ENCODE peak calls at places on chromosomes 12 and 14, in ten cellular contexts. P is activated CD4-positive, alpha-beta T cell treated with anti-CD3 and anti-CD28 coated beads for 36 hours; H is activated naive CD8-positive, alpha-beta T cell treated with anti-CD3 and anti-CD28 coated beads, Interleukin-2, amount 50 U/mL, for 24 hours; I is HFF-Myc; F is stimulated activated CD4-positive, alpha-beta T cell treated with anti-CD3 and anti-CD28 coated beads, Interleukin-15, amount 100 ng/mL, for 24 hours; O is OCI-LY7; V is stimulated activated CD8-positive, alpha-beta memory T cell treated with anti-CD3 and anti-CD28 coated beads, Interleukin-15, amount 100 ng/mL, for 4 hours; L is stomach; X is Panc1; C is A549. S is an unnamed sample.
A peak's percentile ranks its signal among the peaks of the same experiment; 100 is the strongest.

GRCh38 chr12:47950856-47951468 is 12.4 kb upstream of the TMEM106C start:
- DNase-seq in P (no peak), H (no peak), I (no peak), F (no peak), O (no peak), V (no peak), L (no peak), X (no peak), C (no peak), S (no peak)

GRCh38 chr12:6046511-6047180 is 77.8 kb downstream of the VWF start:
- DNase-seq in P (no peak), H (no peak), I (no peak), F (no peak), O (no peak), V (no peak), L (no peak), X (no peak), C (no peak), S (no peak)

GRCh38 chr14:70645892-70646291 is 4.2 kb downstream of the TTC9 start:
- DNase-seq in P (no peak), H (no peak), I (no peak), F (no peak), O (no peak), V (no peak), L (no peak), X (no peak), C (no peak), S (no peak)

GRCh38 chr12:89525002-89525823 is 617 bp upstream of the GALNT4 start:
- DNase-seq in P (peak; percentile 72), H (peak; percentile 60), I (no peak), F (peak; percentile 68), O (peak; percentile 71), V (peak; percentile 13), L (peak; percentile 52), X (no peak), C (peak; percentile 27), S (no peak)

GRCh38 chr14:88551094-88551870 is 3.5 kb downstream of the PTPN21 start:
- DNase-seq in P (peak; percentile 71), H (peak; percentile 72), I (peak; percentile 65), F (peak; percentile 75), O (no peak), V (no peak), L (peak; percentile 85), X (no peak), C (peak; percentile 91), S (peak; percentile 70)

GRCh38 chr12:109760930-109761630 is 47.5 kb downstream of the FAM222A start:
- DNase-seq in P (no peak), H (no peak), I (no peak), F (no peak), O (no peak), V (no peak), L (peak; percentile 24), X (no peak), C (no peak), S (no peak)

GRCh38 chr14:32537166-32537565 is 208.1 kb downstream of the AKAP6 start:
- DNase-seq in P (no peak), H (no peak), I (no peak), F (no peak), O (no peak), V (no peak), L (no peak), X (no peak), C (no peak), S (no peak)

GRCh38 chr12:10140001-10140400 is 10.0 kb upstream of the CLEC7A start:
- DNase-seq in P (peak; percentile 66), H (peak; percentile 48), I (peak; percentile 62), F (peak; percentile 54), O (peak; percentile 67), V (no peak), L (no peak), X (no peak), C (peak; percentile 39), S (peak; percentile 42)

GRCh38 chr14:58574623-58575022 is 63.1 kb upstream of the DACT1 start:
- DNase-seq in P (peak; percentile 29), H (no peak), I (no peak), F (no peak), O (no peak), V (no peak), L (no peak), X (no peak), C (no peak), S (no peak)

GRCh38 chr14:36471431-36471830 is 48.6 kb downstream of the NKX2-1 start:
- DNase-seq in P (no peak), H (no peak), I (no peak), F (no peak), O (no peak), V (no peak), L (no peak), X (no peak), C (no peak), S (no peak)

GRCh38 chr12:77294016-77294415 is 228.6 kb upstream of the E2F7 start:
- DNase-seq in P (no peak), H (no peak), I (no peak), F (no peak), O (no peak), V (no peak), L (no peak), X (no peak), C (no peak), S (no peak)

GRCh38 chr12:53828598-53828997 is 76.8 kb upstream of the CISTR start:
- DNase-seq in P (no peak), H (no peak), I (no peak), F (no peak), O (no peak), V (no peak), L (no peak), X (no peak), C (no peak), S (no peak)

GRCh38 chr14:36580856-36581831 is 1.3 kb downstream of the NKX2-8 start:
- DNase-seq in P (peak; percentile 56), H (no peak), I (no peak), F (peak; percentile 41), O (no peak), V (no peak), L (no peak), X (no peak), C (peak; percentile 45), S (no peak)

GRCh38 chr12:129532082-129532481 is 371.7 kb downstream of the TMEM132D start:
- DNase-seq in P (no peak), H (no peak), I (no peak), F (no peak), O (no peak), V (no peak), L (no peak), X (no peak), C (no peak), S (no peak)

S was measured in GM04504.